ENCODE peak calls at places on chromosomes 2 and 18, in four cellular contexts. A, T, C and Q are unnamed samples.

GRCh38 chr18:79576686-79577351 is 102.8 kb upstream of the CTDP1 start:
- DNase-seq in A (peak; percentile 52), T (no peak), C (peak; percentile 46), Q (no peak)

GRCh38 chr2:185921048-185921756 is 182.6 kb downstream of the FSIP2 start:
- DNase-seq in A (no peak), T (no peak), C (no peak), Q (no peak)

GRCh38 chr2:232120911-232121310 is 159.4 kb downstream of the DIS3L2 start:
- DNase-seq in A (no peak), T (no peak), C (no peak), Q (no peak)

GRCh38 chr2:43018179-43019024 is 208.0 kb downstream of the ZFP36L2 start:
- DNase-seq in A (peak; percentile 69), T (no peak), C (peak; percentile 84), Q (no peak)

GRCh38 chr2:16632615-16633014 is 33.0 kb downstream of the CYRIA start:
- DNase-seq in A (no peak), T (no peak), C (no peak), Q (no peak)

GRCh38 chr18:22171839-22172582 is 2.6 kb downstream of the GATA6 start:
- DNase-seq in A (peak; percentile 58), T (no peak), C (no peak), Q (no peak)

GRCh38 chr2:224841910-224842309 is 125.7 kb upstream of the CCDC195 start:
- DNase-seq in A (no peak), T (no peak), C (no peak), Q (no peak)

GRCh38 chr2:121297217-121297830 is 12.3 kb upstream of the TFCP2L1 start:
- DNase-seq in A (no peak), T (no peak), C (peak; percentile 17), Q (no peak)

GRCh38 chr2:1741851-1742250 is 2.5 kb downstream of the PXDN start:
- DNase-seq in A (peak; percentile 29), T (no peak), C (no peak), Q (no peak)

GRCh38 chr2:108594132-108594981 is 60.1 kb downstream of the LIMS1 start:
- DNase-seq in A (no peak), T (no peak), C (peak; percentile 93), Q (no peak)

GRCh38 chr18:44771957-44772917 is 91.5 kb downstream of the SETBP1 start:
- DNase-seq in A (peak; percentile 56), T (no peak), C (no peak), Q (no peak)

GRCh38 chr2:181658444-181658843 is 1.5 kb upstream of the CERKL start:
- DNase-seq in A (no peak), T (no peak), C (no peak), Q (no peak)

GRCh38 chr2:30147715-30148611 is 1.2 kb downstream of the YPEL5 start:
- DNase-seq in A (peak; percentile 90), T (no peak), C (peak; percentile 40), Q (peak; percentile 79)

GRCh38 chr2:43542285-43542933 is 53.4 kb downstream of the THADA start:
- DNase-seq in A (no peak), T (no peak), C (peak; percentile 68), Q (peak; percentile 9)

GRCh38 chr2:136919682-136920081 is 154.3 kb downstream of the THSD7B start:
- DNase-seq in A (no peak), T (no peak), C (no peak), Q (no peak)

GRCh38 chr2:18750662-18751554 is 161.5 kb upstream of the NT5C1B start:
- DNase-seq in A (no peak), T (no peak), C (peak; percentile 55), Q (no peak)

GRCh38 chr2:51723716-51724115 is 691.8 kb upstream of the NRXN1 start:
- DNase-seq in A (no peak), T (no peak), C (peak; percentile 36), Q (no peak)

GRCh38 chr2:25127631-25128030 is 40.7 kb downstream of the POMC start:
- DNase-seq in A (peak; percentile 34), T (no peak), C (peak; percentile 59), Q (no peak)

GRCh38 chr2:176097820-176098365 is 1.7 kb upstream of the HOXD12 start:
- DNase-seq in A (no peak), T (no peak), C (no peak), Q (no peak)
- H3K4me3 ChIP-seq in A (peak overlapping the region; percentile 42), T (peak overlapping the region; percentile 48), C (no peak overlapping the region), Q (peak overlapping the region; percentile 54)

GRCh38 chr2:203603451-203604389 is 68.6 kb upstream of the RAPH1 start:
- DNase-seq in A (no peak), T (no peak), C (no peak), Q (no peak)

GRCh38 chr2:203600286-203600685 is 65.2 kb upstream of the RAPH1 start:
- DNase-seq in A (no peak), T (no peak), C (no peak), Q (no peak)

GRCh38 chr2:203610558-203610957 is 75.5 kb upstream of the RAPH1 start:
- DNase-seq in A (no peak), T (no peak), C (no peak), Q (no peak)

GRCh38 chr2:203605302-203605701 is 70.2 kb upstream of the RAPH1 start:
- DNase-seq in A (no peak), T (no peak), C (peak; percentile 49), Q (no peak)

DNA sequence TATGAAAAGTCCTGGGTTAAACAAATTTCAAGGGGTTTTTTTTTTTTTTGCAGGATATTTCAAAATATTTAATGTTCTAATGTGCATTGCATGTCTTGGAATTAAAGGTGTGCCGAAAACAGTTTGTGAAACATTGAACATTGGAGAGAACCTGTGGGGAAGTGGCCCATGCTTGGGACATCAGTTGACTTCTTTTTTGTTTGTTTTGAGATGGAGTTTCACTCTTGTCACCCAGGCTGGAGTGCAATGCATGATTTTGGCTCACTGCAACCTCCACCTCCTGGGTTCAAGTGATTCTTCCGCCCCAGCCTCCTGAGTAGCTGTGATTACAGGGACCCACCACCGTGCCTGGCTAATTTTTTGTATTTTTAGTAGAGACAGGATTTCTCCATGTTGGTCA is 71.0 kb upstream of the RAPH1 start:
- DNase-seq in A (no peak), T (no peak), C (no peak), Q (no peak)
- H3K4me1 ChIP-seq in A (no peaks in the 10 kb centered on the region), T (no peaks in the 10 kb centered on the region), C (peaks cover 4% of the 10 kb centered on the region), Q (no peaks in the 10 kb centered on the region)

GRCh38 chr2:130391872-130392670 is 36.2 kb downstream of the PTPN18 start:
- DNase-seq in A (no peak), T (no peak), C (peak; percentile 45), Q (no peak)
- H3K4me3 ChIP-seq in A (peak overlapping the region; percentile 66), T (peak overlapping the region; percentile 82), C (peak overlapping the region; percentile 61), Q (peak overlapping the region; percentile 52)

GRCh38 chr2:215787565-215788178 is 225.7 kb downstream of the MREG start:
- DNase-seq in A (no peak), T (no peak), C (no peak), Q (no peak)
- H3K4me1 ChIP-seq in A (no peaks in the 10 kb centered on the region), T (peaks cover 14% of the 10 kb centered on the region), C (peaks cover 9% of the 10 kb centered on the region), Q (no peaks in the 10 kb centered on the region)

GRCh38 chr2:209368924-209369323 is 54.9 kb upstream of the MAP2 start:
- DNase-seq in A (peak; percentile 66), T (no peak), C (peak; percentile 58), Q (no peak)
- H3K4me3 ChIP-seq in A (no peak overlapping the region), T (no peak overlapping the region), C (no peak overlapping the region), Q (no peak overlapping the region)

DNA sequence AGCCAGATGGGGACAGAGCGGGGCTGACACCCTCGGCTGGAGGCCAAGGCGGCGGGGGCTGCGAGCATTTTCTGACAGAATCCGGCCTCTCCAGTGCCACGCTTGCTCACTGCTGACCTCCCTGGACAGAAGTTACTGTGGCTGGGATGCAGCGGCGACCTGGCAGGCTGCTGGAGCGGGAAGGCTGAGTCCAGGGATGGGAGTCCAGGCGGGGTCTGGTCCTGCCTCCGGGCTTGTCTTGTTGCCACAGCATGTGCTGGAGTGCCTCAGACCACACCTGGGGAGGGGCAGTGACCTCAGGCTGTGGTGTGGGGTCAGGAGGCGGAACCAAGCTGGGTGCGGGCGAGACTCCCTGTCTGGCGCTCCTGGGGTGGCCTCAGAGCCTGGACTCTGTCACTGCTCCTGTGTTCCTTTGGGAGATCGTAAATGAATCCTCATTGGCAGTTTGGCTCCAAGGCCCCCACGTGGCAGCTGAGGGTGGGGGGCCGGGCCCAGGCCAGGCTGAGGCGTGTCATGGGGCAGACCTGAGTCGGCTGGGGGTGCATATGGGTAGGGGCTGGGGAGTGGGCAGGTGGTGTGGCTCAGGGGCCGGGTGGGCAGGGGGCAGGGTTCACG is 5.5 kb downstream of the BOK start:
- DNase-seq in A (no peak), T (no peak), C (no peak), Q (no peak)
- H3K4me1 ChIP-seq in A (peaks cover 9% of the 10 kb centered on the region), T (peaks cover 64% of the 10 kb centered on the region), C (peaks cover 16% of the 10 kb centered on the region), Q (no peaks in the 10 kb centered on the region)